ENCODE peak calls at places on chromosomes 16 and 17, in four cellular contexts. U is neural crest cell, B is suprapubic skin, E is WTC11. Q is an unnamed sample.

GRCh38 chr17:50026901-50027638 is 28.8 kb upstream of the ITGA3 start:
- DNase-seq in U (peak), B (peak), E (peak), Q (no peak)

GRCh38 chr16:28090646-28091377 is 27.3 kb upstream of the GSG1L start:
- DNase-seq in U (no peak), B (no peak), E (peak), Q (no peak)

GRCh38 chr17:57002904-57003303 is 25.0 kb downstream of the SCPEP1 start:
- DNase-seq in U (no peak), B (no peak), E (no peak), Q (no peak)

GRCh38 chr17:18006495-18007239 is 32.3 kb downstream of the ATPAF2 start:
- DNase-seq in U (no peak), B (no peak), E (peak), Q (no peak)

GRCh38 chr17:72381597-72382397 is 261.0 kb downstream of the SOX9 start:
- DNase-seq in U (no peak), B (no peak), E (peak), Q (no peak)

GRCh38 chr17:54903375-54903774 is 2.7 kb downstream of the TOM1L1 start:
- DNase-seq in U (no peak), B (no peak), E (no peak), Q (no peak)

GRCh38 chr17:78724544-78724943 is 57.5 kb downstream of the CYTH1 start:
- DNase-seq in U (no peak), B (no peak), E (no peak), Q (no peak)

GRCh38 chr17:82241183-82241925 is 12.5 kb downstream of the SLC16A3 start:
- DNase-seq in U (no peak), B (peak), E (no peak), Q (peak)

GRCh38 chr16:85898521-85899442 is at the start of gene IRF8:
- DNase-seq in U (peak), B (no peak), E (peak), Q (peak)

GRCh38 chr16:68084504-68085258 is 489 bp upstream of the NFATC3 start:
- DNase-seq in U (peak), B (peak), E (peak), Q (peak)

GRCh38 chr17:1074886-1075665 is 78.1 kb downstream of the TIMM22 start:
- DNase-seq in U (no peak), B (no peak), E (no peak), Q (peak)

GRCh38 chr16:23948949-23949392 is 113.2 kb downstream of the PRKCB start:
- DNase-seq in U (no peak), B (no peak), E (no peak), Q (no peak)

GRCh38 chr17:4678448-4679026 is 25.4 kb downstream of the PELP1 start:
- DNase-seq in U (no peak), B (peak), E (no peak), Q (no peak)

GRCh38 chr16:78563905-78564304 is 464.5 kb downstream of the WWOX start:
- DNase-seq in U (no peak), B (no peak), E (no peak), Q (no peak)

GRCh38 chr16:695355-696089 is 5.3 kb upstream of the WDR24 start:
- DNase-seq in U (no peak), B (no peak), E (peak), Q (no peak)

GRCh38 chr17:66965801-66966528 is 1.5 kb downstream of the CACNG4 start:
- DNase-seq in U (no peak), B (no peak), E (peak), Q (no peak)

GRCh38 chr17:70913086-70913485 is 743.8 kb downstream of the KCNJ2 start:
- DNase-seq in U (no peak), B (no peak), E (no peak), Q (no peak)

GRCh38 chr17:43579570-43580140 is 33.5 kb upstream of the ETV4 start:
- DNase-seq in U (no peak), B (no peak), E (no peak), Q (no peak)

GRCh38 chr16:57601801-57602478 is 26.5 kb upstream of the ADGRG1 start:
- DNase-seq in U (no peak), B (peak), E (no peak), Q (no peak)

GRCh38 chr16:10552998-10553491 is 27.4 kb downstream of the EMP2 start:
- DNase-seq in U (no peak), B (no peak), E (peak), Q (no peak)

GRCh38 chr17:8421571-8421970 is 14.1 kb upstream of the NDEL1 start:
- DNase-seq in U (no peak), B (no peak), E (no peak), Q (no peak)

GRCh38 chr16:74743668-74744299 is 30.8 kb downstream of the FA2H start:
- DNase-seq in U (no peak), B (no peak), E (no peak), Q (no peak)

GRCh38 chr16:57893559-57894389 is 77.2 kb downstream of the CNGB1 start:
- DNase-seq in U (no peak), B (no peak), E (no peak), Q (peak)

GRCh38 chr17:31385428-31386285 is 5.8 kb upstream of the RAB11FIP4 start:
- DNase-seq in U (no peak), B (no peak), E (no peak), Q (no peak)

GRCh38 chr16:27449434-27450188 is 47.6 kb downstream of the IL21R start:
- DNase-seq in U (no peak), B (no peak), E (no peak), Q (no peak)

GRCh38 chr17:37694734-37695133 is 50.1 kb downstream of the HNF1B start:
- DNase-seq in U (no peak), B (no peak), E (no peak), Q (no peak)

GRCh38 chr16:50326835-50327465 is 41.8 kb downstream of the BRD7 start:
- DNase-seq in U (no peak), B (no peak), E (no peak), Q (no peak)

DNA sequence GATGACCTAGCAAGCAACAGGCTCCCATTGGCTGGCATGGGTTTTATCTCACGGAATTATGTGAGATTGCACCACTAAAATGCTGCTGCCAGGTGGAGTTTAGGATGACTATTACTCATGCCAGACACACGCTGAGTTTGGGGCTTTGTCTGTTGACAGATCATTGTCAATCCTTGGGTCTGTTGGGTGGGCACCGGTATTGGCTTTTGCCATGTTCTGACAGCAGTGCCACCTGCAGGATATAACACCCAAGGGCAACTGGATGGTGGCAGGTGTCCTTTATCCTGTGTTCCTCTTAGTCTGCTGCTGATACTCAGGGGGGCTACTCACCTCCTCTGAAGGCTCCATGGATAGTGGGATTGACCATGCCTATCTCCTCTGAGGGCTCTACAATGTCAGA is 221.6 kb upstream of the DYNLRB2 start:
- DNase-seq in U (no peak), B (no peak), E (no peak), Q (no peak)
- TF ChIP-seq CTCF in U (no peak), B (no peak), E (no peak), Q (no peak)

GRCh38 chr17:39739885-39740356 is 2.2 kb downstream of the GRB7 start:
- DNase-seq in U (no peak), B (no peak), E (peak), Q (no peak)
- TF ChIP-seq CTCF in U (no peak), B (no peak), E (no peak), Q (no peak)

GRCh38 chr17:76124582-76125390 is 16.3 kb downstream of the FOXJ1 start:
- DNase-seq in U (no peak), B (no peak), E (peak), Q (no peak)
- TF ChIP-seq CTCF in U (peak), B (no peak), E (peak), Q (peak)

DNA sequence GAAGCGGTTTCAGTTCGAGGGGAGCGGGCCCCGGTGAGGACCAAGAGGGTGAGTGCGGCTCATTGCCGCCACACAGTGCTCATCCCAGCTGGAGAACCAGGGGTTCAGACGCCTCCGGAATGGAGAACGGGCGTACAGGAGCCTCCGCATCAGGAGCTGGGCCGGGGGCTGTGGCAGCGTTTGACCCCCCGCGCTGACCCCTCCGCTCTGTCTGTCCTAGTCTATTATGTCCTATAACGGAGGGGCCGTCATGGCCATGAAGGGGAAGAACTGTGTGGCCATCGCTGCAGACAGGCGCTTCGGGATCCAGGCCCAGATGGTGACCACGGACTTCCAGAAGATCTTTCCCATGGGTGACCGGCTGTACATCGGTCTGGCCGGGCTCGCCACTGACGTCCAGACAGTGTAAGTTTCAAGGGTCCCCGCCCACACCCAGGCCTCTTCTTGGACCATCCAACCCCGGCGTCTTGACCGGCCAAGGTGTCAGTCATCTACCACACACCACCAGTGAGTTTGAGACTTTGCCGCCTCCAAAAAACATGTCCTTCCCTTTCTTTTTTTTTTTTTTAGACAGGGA is 477 bp downstream of the PSMB3 start:
- DNase-seq in U (no peak), B (no peak), E (no peak), Q (no peak)
- TF ChIP-seq CTCF in U (no peak), B (no peak), E (no peak), Q (no peak)

GRCh38 chr16:66175580-66175979 is 190.9 kb upstream of the CDH5 start:
- DNase-seq in U (no peak), B (no peak), E (no peak), Q (no peak)

GRCh38 chr16:66175058-66175457 is 191.4 kb upstream of the CDH5 start:
- DNase-seq in U (no peak), B (no peak), E (no peak), Q (no peak)

GRCh38 chr16:66171578-66171977 is 194.9 kb upstream of the CDH5 start:
- DNase-seq in U (no peak), B (no peak), E (no peak), Q (no peak)

GRCh38 chr16:66176111-66176510 is 190.4 kb upstream of the CDH5 start:
- DNase-seq in U (no peak), B (no peak), E (no peak), Q (no peak)

GRCh38 chr16:66176731-66177130 is 189.8 kb upstream of the CDH5 start:
- DNase-seq in U (no peak), B (no peak), E (no peak), Q (no peak)
- TF ChIP-seq CTCF in U (no peak), B (no peak), E (no peak), Q (no peak)

DNA sequence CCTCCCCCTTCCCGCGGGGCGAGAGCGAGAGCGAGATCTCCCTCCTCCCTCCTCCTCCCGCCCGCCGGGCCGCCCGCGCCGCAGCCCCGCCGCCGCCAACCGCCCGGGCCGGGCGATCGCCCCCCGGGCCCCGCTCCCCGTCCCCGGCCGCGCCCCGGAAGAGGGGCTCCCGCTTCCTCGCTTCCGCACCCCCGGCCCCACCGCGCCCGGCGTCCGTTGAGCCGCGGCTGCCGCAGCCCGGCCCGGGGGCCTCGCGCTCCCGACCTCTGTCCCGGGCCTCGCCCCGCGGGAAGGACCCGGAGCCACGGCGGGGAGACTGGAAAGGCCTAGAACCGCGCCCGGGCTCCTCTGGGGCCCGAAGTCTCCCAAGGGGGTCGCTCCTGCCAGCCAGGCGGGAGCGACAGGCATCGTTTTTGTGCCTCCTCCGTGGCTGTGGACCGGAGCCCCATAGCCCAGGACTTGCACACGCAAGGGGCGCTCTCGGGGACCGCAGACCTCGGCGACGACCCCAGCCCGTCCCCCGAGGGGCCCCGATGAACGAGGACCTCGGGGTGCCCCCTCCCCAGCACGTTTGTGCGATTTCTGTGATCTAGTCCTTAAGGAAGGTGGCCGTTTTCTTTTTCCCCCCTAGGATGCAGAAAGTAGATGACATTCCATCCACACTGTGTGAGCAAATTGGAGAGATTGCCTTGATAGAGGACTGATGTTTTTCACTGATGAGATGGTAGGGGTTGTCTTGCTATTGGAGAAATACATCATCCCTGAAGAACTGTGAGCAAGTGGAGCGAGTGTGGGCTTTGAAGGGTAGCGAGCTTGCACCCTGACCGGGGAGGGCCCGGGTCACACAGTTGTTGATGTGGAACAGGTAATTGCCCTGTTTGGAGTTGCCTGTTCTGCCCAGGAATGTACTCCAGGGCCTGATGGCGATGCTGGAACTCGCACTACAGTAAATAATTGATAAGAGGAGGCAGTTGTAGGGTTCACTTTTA is 610 bp downstream of the BANP start:
- DNase-seq in U (no peak), B (no peak), E (no peak), Q (no peak)
- TF ChIP-seq CTCF in U (peak), B (no peak), E (no peak), Q (peak)

GRCh38 chr17:2474371-2474770 is 37.3 kb downstream of the METTL16 start:
- DNase-seq in U (no peak), B (no peak), E (no peak), Q (no peak)
- TF ChIP-seq CTCF in U (no peak), B (no peak), E (no peak), Q (no peak)

GRCh38 chr16:2372684-2373083 is 32.2 kb upstream of the ABCA3 start:
- DNase-seq in U (no peak), B (no peak), E (no peak), Q (no peak)

GRCh38 chr16:2374644-2375043 is 34.1 kb upstream of the ABCA3 start:
- DNase-seq in U (no peak), B (no peak), E (no peak), Q (no peak)

GRCh38 chr16:2370725-2371124 is 30.2 kb upstream of the ABCA3 start:
- DNase-seq in U (no peak), B (no peak), E (no peak), Q (no peak)

GRCh38 chr16:2366660-2367309 is 26.3 kb upstream of the ABCA3 start:
- DNase-seq in U (no peak), B (no peak), E (no peak), Q (no peak)

DNA sequence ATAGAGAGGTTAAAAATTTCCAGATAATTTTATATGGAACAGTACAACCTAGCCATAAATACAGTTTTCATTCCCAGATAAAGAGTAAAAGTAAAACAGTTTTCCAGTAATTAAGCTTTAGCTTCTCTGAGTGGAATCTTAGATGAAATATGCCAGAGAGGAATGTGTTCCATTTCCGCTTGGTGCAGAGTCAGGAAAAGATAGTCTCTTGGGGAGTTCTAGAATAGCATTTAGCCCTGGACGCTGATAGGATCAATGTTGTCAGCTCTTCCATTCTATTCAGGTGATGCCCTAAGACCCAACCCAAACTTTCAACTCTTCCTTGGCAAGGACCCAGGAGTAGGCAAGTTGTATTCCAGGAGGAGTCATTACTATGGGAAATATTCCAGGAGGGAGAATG is 30.9 kb upstream of the ABCA3 start:
- DNase-seq in U (no peak), B (no peak), E (no peak), Q (no peak)
- TF ChIP-seq CTCF in U (no peak), B (no peak), E (no peak), Q (no peak)

Q was measured in CD14-positive monocyte.